ENCODE peak calls at places on chromosomes 3 and 15, in eight cellular contexts. X, Q, W, T, R, M, O and Y are unnamed samples.

GRCh38 chr3:17372811-17373210 is 369.6 kb downstream of the TBC1D5 start:
- DNase-seq in X (no peak), Q (no peak), W (peak; percentile 48), T (peak; percentile 45), R (no peak), M (no peak), O (no peak), Y (no peak)

GRCh38 chr3:105253225-105253624 is 113.5 kb upstream of the ALCAM start:
- DNase-seq in X (no peak), Q (no peak), W (no peak), T (no peak), R (peak; percentile 59), M (no peak), O (peak; percentile 86), Y (peak; percentile 50)

GRCh38 chr15:94168250-94168649 is 63.1 kb upstream of the MCTP2 start:
- DNase-seq in X (no peak), Q (no peak), W (no peak), T (no peak), R (no peak), M (no peak), O (no peak), Y (no peak)

GRCh38 chr15:95152741-95153140 is 921.4 kb downstream of the MCTP2 start:
- DNase-seq in X (no peak), Q (no peak), W (no peak), T (no peak), R (no peak), M (no peak), O (no peak), Y (no peak)

GRCh38 chr3:57060089-57060829 is at the start of gene SPATA12:
- DNase-seq in X (no peak), Q (peak; percentile 11), W (peak; percentile 86), T (peak; percentile 83), R (peak; percentile 6), M (no peak), O (no peak), Y (peak; percentile 91)

GRCh38 chr15:80923668-80924067 is 66.0 kb downstream of the MESD start:
- DNase-seq in X (no peak), Q (no peak), W (peak; percentile 57), T (no peak), R (no peak), M (no peak), O (no peak), Y (no peak)

GRCh38 chr15:78804391-78804792 is 6.9 kb downstream of the ADAMTS7 start:
- DNase-seq in X (no peak), Q (no peak), W (no peak), T (no peak), R (no peak), M (no peak), O (no peak), Y (no peak)

GRCh38 chr15:51103330-51103729 is 8.6 kb upstream of the TNFAIP8L3 start:
- DNase-seq in X (no peak), Q (no peak), W (peak; percentile 89), T (peak; percentile 89), R (no peak), M (no peak), O (no peak), Y (peak; percentile 68)

GRCh38 chr3:192812736-192813383 is 85.5 kb upstream of the FGF12 start:
- DNase-seq in X (peak; percentile 32), Q (no peak), W (peak; percentile 70), T (peak; percentile 80), R (peak; percentile 61), M (no peak), O (peak; percentile 26), Y (peak; percentile 77)

GRCh38 chr15:28914483-28915023 is 28.8 kb downstream of the APBA2 start:
- DNase-seq in X (no peak), Q (no peak), W (no peak), T (no peak), R (no peak), M (no peak), O (no peak), Y (no peak)

GRCh38 chr3:86785381-86785780 is 205.6 kb downstream of the VGLL3 start:
- DNase-seq in X (no peak), Q (no peak), W (peak; percentile 72), T (peak; percentile 81), R (no peak), M (no peak), O (no peak), Y (peak; percentile 66)

GRCh38 chr15:58331562-58331902 is 100.3 kb upstream of the LIPC start:
- DNase-seq in X (no peak), Q (no peak), W (no peak), T (no peak), R (no peak), M (no peak), O (no peak), Y (no peak)

GRCh38 chr3:66428733-66429132 is 72.1 kb downstream of the LRIG1 start:
- DNase-seq in X (no peak), Q (no peak), W (peak; percentile 100), T (peak; percentile 99), R (peak; percentile 10), M (no peak), O (peak; percentile 61), Y (peak; percentile 100)